ENCODE peak calls at places on chromosomes 5 and 9, in six cellular contexts. F is upper lobe of right lung, U is OCI-LY7, S is IMR-90, H is tibial artery, E is hepatocyte. L is an unnamed sample. For H3K9me3, the result is how much of the 10 kb centered on the place peaks cover.

GRCh38 chr9:111427186-111427585 is 57.0 kb downstream of the ECPAS start:
- DNase-seq in F (no peak), U (no peak), S (peak), H (no peak), E (no peak), L (no peak)

GRCh38 chr5:160887780-160888179 is 35.8 kb upstream of the ATP10B start:
- DNase-seq in F (no peak), U (no peak), S (no peak), H (no peak), E (peak), L (no peak)

GRCh38 chr9:133144142-133144886 is 19.4 kb downstream of the GBGT1 start:
- DNase-seq in F (peak), U (peak), S (peak), H (peak), E (peak), L (peak)

GRCh38 chr5:13692172-13692571 is 252.3 kb downstream of the DNAH5 start:
- DNase-seq in F (no peak), U (no peak), S (no peak), H (no peak), E (no peak), L (no peak)

GRCh38 chr5:123351315-123351714 is 71.9 kb downstream of the CEP120 start:
- DNase-seq in F (no peak), U (no peak), S (peak), H (no peak), E (no peak), L (no peak)

GRCh38 chr9:136244116-136244775 is 1.4 kb downstream of the QSOX2 start:
- DNase-seq in F (no peak), U (peak), S (no peak), H (no peak), E (no peak), L (peak)

GRCh38 chr5:159242656-159243055 is 20.4 kb upstream of the UBLCP1 start:
- DNase-seq in F (no peak), U (no peak), S (no peak), H (no peak), E (no peak), L (no peak)

GRCh38 chr9:112361602-112362001 is 18.3 kb upstream of the HSDL2 start:
- DNase-seq in F (no peak), U (peak), S (peak), H (no peak), E (peak), L (no peak)

GRCh38 chr5:179229331-179229761 is 115.9 kb downstream of the ADAMTS2 start:
- DNase-seq in F (peak), U (no peak), S (no peak), H (peak), E (no peak), L (no peak)

GRCh38 chr5:60633336-60633735 is 66.6 kb downstream of the DEPDC1B start:
- DNase-seq in F (no peak), U (no peak), S (peak), H (peak), E (peak), L (no peak)

GRCh38 chr9:127826253-127826913 is 23.7 kb downstream of the FPGS start:
- DNase-seq in F (no peak), U (no peak), S (no peak), H (no peak), E (no peak), L (no peak)

GRCh38 chr5:2201011-2201410 is 318.3 kb upstream of the IRX4 start:
- DNase-seq in F (no peak), U (no peak), S (no peak), H (no peak), E (no peak), L (no peak)

GRCh38 chr9:6522263-6522662 is 109.3 kb downstream of the UHRF2 start:
- DNase-seq in F (no peak), U (no peak), S (no peak), H (no peak), E (no peak), L (no peak)

GRCh38 chr5:110769282-110769681 is 30.5 kb downstream of the SLC25A46 start:
- DNase-seq in F (no peak), U (no peak), S (peak), H (no peak), E (no peak), L (no peak)

GRCh38 chr5:78187172-78187571 is 107.3 kb downstream of the AP3B1 start:
- DNase-seq in F (no peak), U (no peak), S (no peak), H (no peak), E (no peak), L (no peak)

GRCh38 chr5:25568989-25569625 is 924.3 kb upstream of the CDH10 start:
- DNase-seq in F (no peak), U (peak), S (no peak), H (no peak), E (no peak), L (no peak)

GRCh38 chr9:105054488-105054887 is 126.5 kb upstream of the ABCA1 start:
- DNase-seq in F (no peak), U (no peak), S (peak), H (no peak), E (peak), L (no peak)

GRCh38 chr9:133160742-133161541 is 2.8 kb downstream of the GBGT1 start:
- DNase-seq in F (peak), U (peak), S (peak), H (peak), E (peak), L (no peak)

GRCh38 chr5:132422720-132423442 is 53.4 kb downstream of the SLC22A5 start:
- DNase-seq in F (no peak), U (peak), S (peak), H (no peak), E (peak), L (no peak)

GRCh38 chr9:70593241-70593640 is 178.8 kb upstream of the KLF9 start:
- DNase-seq in F (no peak), U (no peak), S (no peak), H (no peak), E (no peak), L (no peak)

GRCh38 chr9:137311171-137311970 is 9.3 kb upstream of the NRARP start:
- DNase-seq in F (peak), U (no peak), S (peak), H (peak), E (peak), L (no peak)

GRCh38 chr5:52987711-52988329 is 1.3 kb upstream of the ITGA2 start:
- DNase-seq in F (no peak), U (no peak), S (peak), H (no peak), E (peak), L (no peak)

GRCh38 chr9:137876781-137877386 is 698 bp upstream of the CACNA1B start:
- DNase-seq in F (no peak), U (no peak), S (no peak), H (no peak), E (no peak), L (no peak)

GRCh38 chr5:124936626-124936933 is 190.1 kb upstream of the ZNF608 start:
- DNase-seq in F (no peak), U (no peak), S (no peak), H (no peak), E (no peak), L (no peak)
- H3K9me3 ChIP-seq in F (under half), U (under half), S (under half), H (under half), E (under half), L (under half)

GRCh38 chr5:143130891-143131290 is 272.6 kb downstream of the NR3C1 start:
- DNase-seq in F (no peak), U (no peak), S (no peak), H (no peak), E (no peak), L (no peak)

GRCh38 chr5:143129203-143129602 is 274.3 kb downstream of the NR3C1 start:
- DNase-seq in F (no peak), U (no peak), S (no peak), H (no peak), E (no peak), L (no peak)

GRCh38 chr5:143129910-143130703 is 273.4 kb downstream of the NR3C1 start:
- DNase-seq in F (no peak), U (no peak), S (no peak), H (no peak), E (peak), L (no peak)

GRCh38 chr5:143126121-143127019 is 277.1 kb downstream of the NR3C1 start:
- DNase-seq in F (no peak), U (peak), S (peak), H (no peak), E (no peak), L (no peak)

GRCh38 chr5:143128412-143129071 is 274.9 kb downstream of the NR3C1 start:
- DNase-seq in F (no peak), U (no peak), S (no peak), H (no peak), E (peak), L (no peak)
- H3K27ac ChIP-seq in F (no peak), U (no peak), S (no peak), H (no peak), E (peak), L (no peak)

DNA sequence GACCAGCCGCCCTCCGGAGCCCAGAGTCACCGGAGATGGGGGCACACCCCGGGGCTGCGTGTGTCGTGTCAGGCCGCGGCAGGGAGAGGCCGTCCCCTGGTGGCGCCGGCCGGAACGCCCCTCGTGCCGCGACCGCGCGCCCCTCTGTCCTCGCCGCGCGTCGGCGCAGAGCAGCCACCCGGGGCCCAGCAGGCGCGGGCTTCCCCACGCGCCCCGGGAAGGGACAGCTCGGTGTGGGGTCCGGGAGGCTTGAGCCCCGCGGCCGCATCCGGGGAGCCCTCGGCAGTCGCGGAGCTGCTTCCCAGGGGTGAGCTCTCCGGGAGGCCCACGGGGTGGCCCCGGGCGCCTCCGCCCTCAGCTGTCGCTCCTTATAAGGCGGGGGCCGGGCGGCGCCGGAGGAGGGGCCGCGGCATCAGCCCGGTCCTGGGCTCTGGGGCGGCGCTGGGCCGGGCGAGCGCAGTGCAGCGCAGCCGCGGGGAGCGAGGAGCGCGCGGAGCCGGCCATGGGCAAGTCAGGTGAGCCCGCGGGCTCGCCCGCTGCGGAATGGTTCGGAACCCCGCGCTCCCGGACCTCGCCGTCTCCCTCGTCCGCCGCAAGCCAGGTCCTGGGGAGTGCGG is at the start of gene GLIPR2:
- DNase-seq in F (peak), U (no peak), S (peak), H (peak), E (peak), L (peak)
- TF ChIP-seq CTCF in F (peak), U (no peak), S (peak), H (peak), E (peak), L (no peak)

GRCh38 chr5:35971878-35972210 is 19.3 kb downstream of the UGT3A1 start:
- DNase-seq in F (no peak), U (no peak), S (no peak), H (no peak), E (no peak), L (no peak)

GRCh38 chr5:35979694-35980093 is 11.5 kb downstream of the UGT3A1 start:
- DNase-seq in F (no peak), U (no peak), S (no peak), H (no peak), E (no peak), L (no peak)

GRCh38 chr5:35971186-35971877 is 19.9 kb downstream of the UGT3A1 start:
- DNase-seq in F (no peak), U (no peak), S (no peak), H (no peak), E (no peak), L (no peak)

GRCh38 chr5:35974570-35974969 is 16.6 kb downstream of the UGT3A1 start:
- DNase-seq in F (no peak), U (no peak), S (no peak), H (no peak), E (no peak), L (no peak)
- H3K9me3 ChIP-seq in F (under half), U (under half), S (under half), H (under half), E (under half), L (under half)

GRCh38 chr5:57842376-57843015 is 359.9 kb upstream of the ACTBL2 start:
- DNase-seq in F (no peak), U (no peak), S (no peak), H (no peak), E (no peak), L (no peak)
- H3K27ac ChIP-seq in F (no peak), U (no peak), S (peak), H (no peak), E (peak), L (no peak)

GRCh38 chr9:109482391-109482916 is 15.7 kb downstream of the PTPN3 start:
- DNase-seq in F (no peak), U (no peak), S (no peak), H (no peak), E (no peak), L (no peak)
- TF ChIP-seq CTCF in F (no peak), U (no peak), S (no peak), H (no peak), E (no peak), L (no peak)

DNA sequence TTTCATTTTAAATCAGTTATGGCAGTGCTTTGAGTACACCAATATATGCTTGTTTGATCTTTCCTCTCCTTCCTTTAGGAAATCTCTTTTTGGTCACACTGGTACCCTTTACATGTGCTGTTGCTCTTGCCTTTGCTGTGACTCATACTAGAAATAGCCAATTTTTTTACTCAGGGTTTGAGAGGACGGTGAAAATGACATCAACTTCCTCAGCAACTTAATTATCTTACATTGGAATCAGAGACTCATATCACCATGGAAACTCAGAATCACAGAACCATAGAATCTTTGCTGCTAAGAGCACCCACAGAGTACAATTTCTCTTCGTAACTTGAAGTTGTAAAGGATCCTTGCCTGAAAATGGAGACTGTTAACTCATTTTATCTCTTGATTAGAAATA is 13.8 kb upstream of the ZNF300 start:
- DNase-seq in F (no peak), U (no peak), S (peak), H (no peak), E (no peak), L (no peak)
- H3K9me3 ChIP-seq in F (under half), U (under half), S (under half), H (under half), E (under half), L (under half)

GRCh38 chr9:125126019-125126746 is 17.1 kb downstream of the SCAI start:
- DNase-seq in F (peak), U (peak), S (peak), H (peak), E (peak), L (peak)
- H3K27ac ChIP-seq in F (peak), U (peak), S (peak), H (no peak), E (peak), L (no peak)

GRCh38 chr5:180803181-180804128 is 849 bp upstream of the MGAT1 start:
- DNase-seq in F (peak), U (peak), S (no peak), H (peak), E (peak), L (peak)
- TF ChIP-seq CTCF in F (peak), U (peak), S (peak), H (no peak), E (peak), L (no peak)

GRCh38 chr5:34547300-34548085 is 108.6 kb upstream of the RAI14 start:
- DNase-seq in F (no peak), U (no peak), S (no peak), H (no peak), E (no peak), L (no peak)

GRCh38 chr5:34545164-34545563 is 111.0 kb upstream of the RAI14 start:
- DNase-seq in F (no peak), U (no peak), S (no peak), H (no peak), E (no peak), L (no peak)

GRCh38 chr5:34542818-34543217 is 113.3 kb upstream of the RAI14 start:
- DNase-seq in F (no peak), U (no peak), S (no peak), H (no peak), E (no peak), L (no peak)

GRCh38 chr5:34543687-34544086 is 112.4 kb upstream of the RAI14 start:
- DNase-seq in F (no peak), U (no peak), S (no peak), H (no peak), E (no peak), L (no peak)

GRCh38 chr5:34544403-34544802 is 111.7 kb upstream of the RAI14 start:
- DNase-seq in F (no peak), U (no peak), S (no peak), H (no peak), E (no peak), L (no peak)
- H3K9me3 ChIP-seq in F (under half), U (under half), S (under half), H (under half), E (under half), L (under half)